ENCODE peak calls at places on chromosomes 3 and 15, in four cellular contexts. I is stimulated activated CD4-positive, alpha-beta T cell treated with anti-CD3 and anti-CD28 coated beads, Interleukin-12 subunit alpha, Interleukin-12 subunit beta, amount 100 ng/mL, for 4 hours; V is neural crest cell; D is SW480. X is an unnamed sample.

GRCh38 chr3:195197764-195198423 is 73.1 kb downstream of the XXYLT1 start:
- DNase-seq in I (no peak), V (no peak), D (peak), X (peak)

GRCh38 chr3:183912895-183913579 is 28.4 kb upstream of the PARL start:
- DNase-seq in I (no peak), V (no peak), D (no peak), X (no peak)

GRCh38 chr3:147651107-147651506 is 241.9 kb downstream of the ZIC1 start:
- DNase-seq in I (no peak), V (no peak), D (no peak), X (no peak)

GRCh38 chr3:13014755-13015285 is 58.4 kb downstream of the IQSEC1 start:
- DNase-seq in I (no peak), V (no peak), D (no peak), X (no peak)

GRCh38 chr15:80620931-80621330 is 74.2 kb upstream of the ABHD17C start:
- DNase-seq in I (no peak), V (no peak), D (no peak), X (no peak)

GRCh38 chr15:88255496-88256171 is 905 bp downstream of the NTRK3 start:
- DNase-seq in I (no peak), V (peak), D (no peak), X (no peak)

GRCh38 chr3:189144645-189145044 is 27.1 kb upstream of the TPRG1 start:
- DNase-seq in I (no peak), V (no peak), D (peak), X (no peak)

GRCh38 chr3:64685800-64686445 is 1.9 kb downstream of the ADAMTS9 start:
- DNase-seq in I (no peak), V (peak), D (peak), X (peak)

GRCh38 chr15:68440136-68440535 is 8.2 kb upstream of the ITGA11 start:
- DNase-seq in I (no peak), V (no peak), D (no peak), X (no peak)

GRCh38 chr3:151426337-151426648 is 34.6 kb downstream of the IGSF10 start:
- DNase-seq in I (no peak), V (no peak), D (no peak), X (no peak)

GRCh38 chr3:98577178-98577895 is 16.1 kb downstream of the CPOX start:
- DNase-seq in I (no peak), V (no peak), D (no peak), X (peak)

GRCh38 chr3:174023445-174023844 is 625.9 kb downstream of the NLGN1 start:
- DNase-seq in I (no peak), V (no peak), D (no peak), X (no peak)

GRCh38 chr3:8739757-8740508 is 6.3 kb downstream of the CAV3 start:
- DNase-seq in I (no peak), V (no peak), D (peak), X (peak)

GRCh38 chr3:9098716-9099675 is 135.7 kb upstream of the RAD18 start:
- DNase-seq in I (no peak), V (no peak), D (no peak), X (no peak)

GRCh38 chr15:62740141-62741004 is 302.2 kb upstream of the TPM1 start:
- DNase-seq in I (no peak), V (no peak), D (no peak), X (no peak)

GRCh38 chr3:49813497-49814174 is at the start of gene UBA7:
- DNase-seq in I (no peak), V (no peak), D (peak), X (peak)

GRCh38 chr3:22900296-22900695 is 302.8 kb upstream of the UBE2E2 start:
- DNase-seq in I (no peak), V (no peak), D (no peak), X (no peak)

GRCh38 chr3:49869525-49870126 is at the start of gene CAMKV:
- DNase-seq in I (peak), V (peak), D (no peak), X (no peak)

GRCh38 chr3:114671741-114672510 is 378.1 kb downstream of the TIGIT start:
- DNase-seq in I (no peak), V (no peak), D (no peak), X (no peak)

GRCh38 chr3:16908878-16909277 is 24.1 kb downstream of the PLCL2 start:
- DNase-seq in I (no peak), V (no peak), D (no peak), X (no peak)

GRCh38 chr3:73471986-73472385 is 152.8 kb downstream of the PDZRN3 start:
- DNase-seq in I (no peak), V (no peak), D (no peak), X (no peak)

GRCh38 chr15:61157933-61158332 is 71.2 kb downstream of the RORA start:
- DNase-seq in I (no peak), V (no peak), D (no peak), X (no peak)